ENCODE peak calls at places on chromosomes 11 and 22, in five cellular contexts. W is HEK293T, A is GM06990, G is A549, T is choroid plexus epithelial cell. F is an unnamed sample.

GRCh38 chr11:82546556-82547162 is 187.0 kb downstream of the FAM181B start:
- DNase-seq in W (no peak), A (no peak), G (no peak), T (no peak), F (no peak)

GRCh38 chr11:22432331-22433065 is 94.3 kb downstream of the SLC17A6 start:
- DNase-seq in W (no peak), A (peak), G (no peak), T (peak), F (peak)

GRCh38 chr11:65572356-65573043 is at the start of gene FAM89B:
- DNase-seq in W (peak), A (peak), G (peak), T (peak), F (peak)

GRCh38 chr22:31488988-31489617 is 539 bp downstream of the EIF4ENIF1 start:
- DNase-seq in W (peak), A (peak), G (no peak), T (peak), F (peak)

GRCh38 chr22:23856721-23857605 is 712 bp upstream of the SLC2A11 start:
- DNase-seq in W (no peak), A (peak), G (peak), T (peak), F (peak)

GRCh38 chr11:78094250-78094649 is 14.6 kb upstream of the NDUFC2 start:
- DNase-seq in W (no peak), A (no peak), G (no peak), T (no peak), F (no peak)

GRCh38 chr11:76280882-76281557 is 74.7 kb upstream of the WNT11 start:
- DNase-seq in W (no peak), A (no peak), G (no peak), T (no peak), F (no peak)

GRCh38 chr11:122727101-122727929 is 71.8 kb downstream of the UBASH3B start:
- DNase-seq in W (no peak), A (no peak), G (no peak), T (peak), F (peak)

GRCh38 chr11:112175596-112175947 is 260 bp downstream of the BCO2 start:
- DNase-seq in W (peak), A (no peak), G (no peak), T (no peak), F (no peak)

GRCh38 chr22:21873619-21874018 is 6.2 kb upstream of the MAPK1 start:
- DNase-seq in W (no peak), A (no peak), G (no peak), T (no peak), F (no peak)

GRCh38 chr22:48490513-48491411 is 1336.9 kb downstream of the BRD1 start:
- DNase-seq in W (no peak), A (no peak), G (peak), T (no peak), F (no peak)

GRCh38 chr22:47287516-47287915 is 525.1 kb downstream of the TBC1D22A start:
- DNase-seq in W (no peak), A (no peak), G (no peak), T (no peak), F (no peak)

GRCh38 chr22:23192558-23192957 is 12.2 kb downstream of the BCR start:
- DNase-seq in W (no peak), A (no peak), G (no peak), T (no peak), F (no peak)

GRCh38 chr11:76588455-76589325 is 81.9 kb downstream of the LRRC32 start:
- DNase-seq in W (no peak), A (peak), G (no peak), T (peak), F (peak)

GRCh38 chr11:21634491-21634890 is 558.4 kb upstream of the ANO5 start:
- DNase-seq in W (no peak), A (no peak), G (no peak), T (no peak), F (no peak)

GRCh38 chr11:46064221-46064620 is 57.0 kb downstream of the PHF21A start:
- DNase-seq in W (no peak), A (no peak), G (no peak), T (no peak), F (no peak)

GRCh38 chr11:104402812-104403521 is 239.0 kb upstream of the PDGFD start:
- DNase-seq in W (no peak), A (no peak), G (no peak), T (no peak), F (no peak)

GRCh38 chr11:57240757-57241156 is 3.7 kb upstream of the APLNR start:
- DNase-seq in W (no peak), A (no peak), G (no peak), T (no peak), F (no peak)

GRCh38 chr22:26476705-26477340 is 6.8 kb downstream of the HPS4 start:
- DNase-seq in W (no peak), A (no peak), G (no peak), T (peak), F (no peak)

F was measured in GM10248.